ENCODE peak calls at places on chromosomes 2 and 18, in eight cellular contexts. One of them, this sample, is unnamed.

GRCh38 chr2:121220995-121221394 is 64.0 kb downstream of the TFCP2L1 start:
- DNase-seq in T-helper 9 cell: no peak
- DNase-seq in stimulated activated naive CD8-positive, alpha-beta T cell treated with anti-CD3 and anti-CD28 coated beads, Interleukin-15, Interleukin-2, amounts not matched to agents 100 U/mL and 50 U/mL, for 24 hours: no peak
- DNase-seq in GM23248: peak
- DNase-seq in D341Med: no peak
- DNase-seq in uterus: no peak
- DNase-seq in central memory CD4-positive, alpha-beta T cell: no peak
- DNase-seq in left ventricle myocardium superior: no peak
- DNase-seq in this sample: peak

GRCh38 chr2:160288324-160288723 is 88.3 kb upstream of the ITGB6 start:
- DNase-seq in T-helper 9 cell: no peak
- DNase-seq in central memory CD4-positive, alpha-beta T cell: no peak
- DNase-seq in GM23248: peak
- DNase-seq in stimulated activated naive CD8-positive, alpha-beta T cell treated with anti-CD3 and anti-CD28 coated beads, Interleukin-15, Interleukin-2, amounts not matched to agents 100 U/mL and 50 U/mL, for 24 hours: no peak
- DNase-seq in left ventricle myocardium superior: no peak
- DNase-seq in uterus: no peak
- DNase-seq in D341Med: no peak
- DNase-seq in this sample: no peak

GRCh38 chr2:1632006-1632348 is 112.3 kb downstream of the PXDN start:
- DNase-seq in D341Med: no peak
- DNase-seq in uterus: no peak
- DNase-seq in left ventricle myocardium superior: no peak
- DNase-seq in central memory CD4-positive, alpha-beta T cell: no peak
- DNase-seq in T-helper 9 cell: no peak
- DNase-seq in GM23248: no peak
- DNase-seq in stimulated activated naive CD8-positive, alpha-beta T cell treated with anti-CD3 and anti-CD28 coated beads, Interleukin-15, Interleukin-2, amounts not matched to agents 100 U/mL and 50 U/mL, for 24 hours: no peak
- DNase-seq in this sample: peak

GRCh38 chr2:117562654-117563053 is 251.8 kb upstream of the DDX18 start:
- DNase-seq in central memory CD4-positive, alpha-beta T cell: no peak
- DNase-seq in stimulated activated naive CD8-positive, alpha-beta T cell treated with anti-CD3 and anti-CD28 coated beads, Interleukin-15, Interleukin-2, amounts not matched to agents 100 U/mL and 50 U/mL, for 24 hours: no peak
- DNase-seq in GM23248: no peak
- DNase-seq in uterus: no peak
- DNase-seq in T-helper 9 cell: no peak
- DNase-seq in left ventricle myocardium superior: no peak
- DNase-seq in D341Med: no peak
- DNase-seq in this sample: no peak

GRCh38 chr2:223601932-223602676 is at the start of gene SCG2:
- DNase-seq in T-helper 9 cell: no peak
- DNase-seq in left ventricle myocardium superior: peak
- DNase-seq in stimulated activated naive CD8-positive, alpha-beta T cell treated with anti-CD3 and anti-CD28 coated beads, Interleukin-15, Interleukin-2, amounts not matched to agents 100 U/mL and 50 U/mL, for 24 hours: peak
- DNase-seq in central memory CD4-positive, alpha-beta T cell: peak
- DNase-seq in D341Med: peak
- DNase-seq in uterus: peak
- DNase-seq in GM23248: peak
- DNase-seq in this sample: peak

GRCh38 chr18:33751613-33752221 is 173.7 kb downstream of the ASXL3 start:
- DNase-seq in D341Med: no peak
- DNase-seq in uterus: no peak
- DNase-seq in stimulated activated naive CD8-positive, alpha-beta T cell treated with anti-CD3 and anti-CD28 coated beads, Interleukin-15, Interleukin-2, amounts not matched to agents 100 U/mL and 50 U/mL, for 24 hours: no peak
- DNase-seq in GM23248: peak
- DNase-seq in T-helper 9 cell: no peak
- DNase-seq in central memory CD4-positive, alpha-beta T cell: no peak
- DNase-seq in left ventricle myocardium superior: no peak
- DNase-seq in this sample: no peak

GRCh38 chr2:108987111-108987510 is 1.9 kb downstream of the EDAR start:
- DNase-seq in D341Med: no peak
- DNase-seq in GM23248: no peak
- DNase-seq in left ventricle myocardium superior: no peak
- DNase-seq in uterus: no peak
- DNase-seq in stimulated activated naive CD8-positive, alpha-beta T cell treated with anti-CD3 and anti-CD28 coated beads, Interleukin-15, Interleukin-2, amounts not matched to agents 100 U/mL and 50 U/mL, for 24 hours: no peak
- DNase-seq in central memory CD4-positive, alpha-beta T cell: peak
- DNase-seq in T-helper 9 cell: no peak
- DNase-seq in this sample: no peak

GRCh38 chr2:109045505-109045904 is 56.5 kb upstream of the EDAR start:
- DNase-seq in uterus: no peak
- DNase-seq in stimulated activated naive CD8-positive, alpha-beta T cell treated with anti-CD3 and anti-CD28 coated beads, Interleukin-15, Interleukin-2, amounts not matched to agents 100 U/mL and 50 U/mL, for 24 hours: no peak
- DNase-seq in left ventricle myocardium superior: no peak
- DNase-seq in D341Med: no peak
- DNase-seq in GM23248: no peak
- DNase-seq in central memory CD4-positive, alpha-beta T cell: no peak
- DNase-seq in T-helper 9 cell: no peak
- DNase-seq in this sample: no peak

GRCh38 chr2:101779190-101779589 is 81.7 kb downstream of the MAP4K4 start:
- DNase-seq in central memory CD4-positive, alpha-beta T cell: no peak
- DNase-seq in GM23248: no peak
- DNase-seq in T-helper 9 cell: no peak
- DNase-seq in uterus: no peak
- DNase-seq in left ventricle myocardium superior: no peak
- DNase-seq in stimulated activated naive CD8-positive, alpha-beta T cell treated with anti-CD3 and anti-CD28 coated beads, Interleukin-15, Interleukin-2, amounts not matched to agents 100 U/mL and 50 U/mL, for 24 hours: no peak
- DNase-seq in D341Med: no peak
- DNase-seq in this sample: no peak

GRCh38 chr2:84631047-84631446 is 114.7 kb downstream of the DNAH6 start:
- DNase-seq in D341Med: peak
- DNase-seq in GM23248: peak
- DNase-seq in uterus: no peak
- DNase-seq in central memory CD4-positive, alpha-beta T cell: peak
- DNase-seq in stimulated activated naive CD8-positive, alpha-beta T cell treated with anti-CD3 and anti-CD28 coated beads, Interleukin-15, Interleukin-2, amounts not matched to agents 100 U/mL and 50 U/mL, for 24 hours: no peak
- DNase-seq in left ventricle myocardium superior: no peak
- DNase-seq in T-helper 9 cell: no peak
- DNase-seq in this sample: peak

GRCh38 chr2:120622886-120623753 is 112.5 kb upstream of the GLI2 start:
- DNase-seq in GM23248: no peak
- DNase-seq in D341Med: no peak
- DNase-seq in uterus: no peak
- DNase-seq in stimulated activated naive CD8-positive, alpha-beta T cell treated with anti-CD3 and anti-CD28 coated beads, Interleukin-15, Interleukin-2, amounts not matched to agents 100 U/mL and 50 U/mL, for 24 hours: no peak
- DNase-seq in T-helper 9 cell: no peak
- DNase-seq in central memory CD4-positive, alpha-beta T cell: no peak
- DNase-seq in left ventricle myocardium superior: no peak
- DNase-seq in this sample: no peak

GRCh38 chr2:20514596-20515269 is 67.9 kb downstream of the RHOB start:
- DNase-seq in stimulated activated naive CD8-positive, alpha-beta T cell treated with anti-CD3 and anti-CD28 coated beads, Interleukin-15, Interleukin-2, amounts not matched to agents 100 U/mL and 50 U/mL, for 24 hours: no peak
- DNase-seq in left ventricle myocardium superior: no peak
- DNase-seq in D341Med: no peak
- DNase-seq in central memory CD4-positive, alpha-beta T cell: no peak
- DNase-seq in T-helper 9 cell: no peak
- DNase-seq in GM23248: peak
- DNase-seq in uterus: peak
- DNase-seq in this sample: peak

GRCh38 chr18:48841381-48842258 is 109.1 kb downstream of the SMAD7 start:
- DNase-seq in uterus: peak
- DNase-seq in stimulated activated naive CD8-positive, alpha-beta T cell treated with anti-CD3 and anti-CD28 coated beads, Interleukin-15, Interleukin-2, amounts not matched to agents 100 U/mL and 50 U/mL, for 24 hours: no peak
- DNase-seq in T-helper 9 cell: no peak
- DNase-seq in central memory CD4-positive, alpha-beta T cell: no peak
- DNase-seq in GM23248: peak
- DNase-seq in D341Med: no peak
- DNase-seq in left ventricle myocardium superior: peak
- DNase-seq in this sample: peak

GRCh38 chr2:69477627-69478026 is 40.4 kb upstream of the NFU1 start:
- DNase-seq in D341Med: no peak
- DNase-seq in stimulated activated naive CD8-positive, alpha-beta T cell treated with anti-CD3 and anti-CD28 coated beads, Interleukin-15, Interleukin-2, amounts not matched to agents 100 U/mL and 50 U/mL, for 24 hours: no peak
- DNase-seq in GM23248: no peak
- DNase-seq in central memory CD4-positive, alpha-beta T cell: no peak
- DNase-seq in T-helper 9 cell: no peak
- DNase-seq in uterus: no peak
- DNase-seq in left ventricle myocardium superior: no peak
- DNase-seq in this sample: no peak

GRCh38 chr18:5417342-5417741 is 121.8 kb upstream of the ZBTB14 start:
- DNase-seq in uterus: no peak
- DNase-seq in GM23248: peak
- DNase-seq in left ventricle myocardium superior: no peak
- DNase-seq in D341Med: no peak
- DNase-seq in T-helper 9 cell: no peak
- DNase-seq in stimulated activated naive CD8-positive, alpha-beta T cell treated with anti-CD3 and anti-CD28 coated beads, Interleukin-15, Interleukin-2, amounts not matched to agents 100 U/mL and 50 U/mL, for 24 hours: no peak
- DNase-seq in central memory CD4-positive, alpha-beta T cell: no peak
- DNase-seq in this sample: no peak

GRCh38 chr2:115161531-115162453 is 719.4 kb downstream of the DPP10 start:
- DNase-seq in D341Med: peak
- DNase-seq in GM23248: no peak
- DNase-seq in stimulated activated naive CD8-positive, alpha-beta T cell treated with anti-CD3 and anti-CD28 coated beads, Interleukin-15, Interleukin-2, amounts not matched to agents 100 U/mL and 50 U/mL, for 24 hours: no peak
- DNase-seq in left ventricle myocardium superior: no peak
- DNase-seq in T-helper 9 cell: no peak
- DNase-seq in central memory CD4-positive, alpha-beta T cell: no peak
- DNase-seq in uterus: no peak
- DNase-seq in this sample: no peak

GRCh38 chr2:19787134-19787533 is 114.6 kb downstream of the TTC32 start:
- DNase-seq in left ventricle myocardium superior: no peak
- DNase-seq in D341Med: no peak
- DNase-seq in GM23248: no peak
- DNase-seq in central memory CD4-positive, alpha-beta T cell: no peak
- DNase-seq in stimulated activated naive CD8-positive, alpha-beta T cell treated with anti-CD3 and anti-CD28 coated beads, Interleukin-15, Interleukin-2, amounts not matched to agents 100 U/mL and 50 U/mL, for 24 hours: no peak
- DNase-seq in T-helper 9 cell: no peak
- DNase-seq in uterus: no peak
- DNase-seq in this sample: no peak

GRCh38 chr18:57925706-57926105 is 118.3 kb upstream of the NEDD4L start:
- DNase-seq in T-helper 9 cell: no peak
- DNase-seq in D341Med: no peak
- DNase-seq in left ventricle myocardium superior: no peak
- DNase-seq in stimulated activated naive CD8-positive, alpha-beta T cell treated with anti-CD3 and anti-CD28 coated beads, Interleukin-15, Interleukin-2, amounts not matched to agents 100 U/mL and 50 U/mL, for 24 hours: no peak
- DNase-seq in GM23248: peak
- DNase-seq in uterus: no peak
- DNase-seq in central memory CD4-positive, alpha-beta T cell: no peak
- DNase-seq in this sample: peak

GRCh38 chr2:3630631-3631030 is 27.4 kb upstream of the ALLC start:
- DNase-seq in D341Med: no peak
- DNase-seq in GM23248: no peak
- DNase-seq in left ventricle myocardium superior: no peak
- DNase-seq in central memory CD4-positive, alpha-beta T cell: no peak
- DNase-seq in stimulated activated naive CD8-positive, alpha-beta T cell treated with anti-CD3 and anti-CD28 coated beads, Interleukin-15, Interleukin-2, amounts not matched to agents 100 U/mL and 50 U/mL, for 24 hours: no peak
- DNase-seq in uterus: no peak
- DNase-seq in T-helper 9 cell: no peak
- DNase-seq in this sample: no peak

GRCh38 chr2:100877555-100877954 is 57.6 kb downstream of the NPAS2 start:
- DNase-seq in stimulated activated naive CD8-positive, alpha-beta T cell treated with anti-CD3 and anti-CD28 coated beads, Interleukin-15, Interleukin-2, amounts not matched to agents 100 U/mL and 50 U/mL, for 24 hours: no peak
- DNase-seq in uterus: no peak
- DNase-seq in T-helper 9 cell: no peak
- DNase-seq in GM23248: peak
- DNase-seq in D341Med: no peak
- DNase-seq in left ventricle myocardium superior: no peak
- DNase-seq in central memory CD4-positive, alpha-beta T cell: no peak
- DNase-seq in this sample: no peak

GRCh38 chr2:7020468-7020867 is 103.3 kb downstream of the RNF144A start:
- DNase-seq in T-helper 9 cell: no peak
- DNase-seq in central memory CD4-positive, alpha-beta T cell: no peak
- DNase-seq in uterus: no peak
- DNase-seq in stimulated activated naive CD8-positive, alpha-beta T cell treated with anti-CD3 and anti-CD28 coated beads, Interleukin-15, Interleukin-2, amounts not matched to agents 100 U/mL and 50 U/mL, for 24 hours: no peak
- DNase-seq in GM23248: no peak
- DNase-seq in D341Med: no peak
- DNase-seq in left ventricle myocardium superior: no peak
- DNase-seq in this sample: no peak

GRCh38 chr2:241548451-241548835 is 10.1 kb upstream of the BOK start:
- DNase-seq in stimulated activated naive CD8-positive, alpha-beta T cell treated with anti-CD3 and anti-CD28 coated beads, Interleukin-15, Interleukin-2, amounts not matched to agents 100 U/mL and 50 U/mL, for 24 hours: no peak
- DNase-seq in uterus: no peak
- DNase-seq in T-helper 9 cell: no peak
- DNase-seq in D341Med: no peak
- DNase-seq in left ventricle myocardium superior: no peak
- DNase-seq in central memory CD4-positive, alpha-beta T cell: no peak
- DNase-seq in GM23248: no peak
- DNase-seq in this sample: no peak

GRCh38 chr2:67954125-67954748 is 108.6 kb downstream of the C1D start:
- DNase-seq in central memory CD4-positive, alpha-beta T cell: no peak
- DNase-seq in left ventricle myocardium superior: no peak
- DNase-seq in stimulated activated naive CD8-positive, alpha-beta T cell treated with anti-CD3 and anti-CD28 coated beads, Interleukin-15, Interleukin-2, amounts not matched to agents 100 U/mL and 50 U/mL, for 24 hours: no peak
- DNase-seq in D341Med: peak
- DNase-seq in T-helper 9 cell: no peak
- DNase-seq in uterus: no peak
- DNase-seq in GM23248: no peak
- DNase-seq in this sample: no peak

GRCh38 chr2:172437419-172438063 is 10.2 kb downstream of the ITGA6 start:
- DNase-seq in GM23248: no peak
- DNase-seq in uterus: no peak
- DNase-seq in stimulated activated naive CD8-positive, alpha-beta T cell treated with anti-CD3 and anti-CD28 coated beads, Interleukin-15, Interleukin-2, amounts not matched to agents 100 U/mL and 50 U/mL, for 24 hours: peak
- DNase-seq in D341Med: no peak
- DNase-seq in T-helper 9 cell: no peak
- DNase-seq in left ventricle myocardium superior: no peak
- DNase-seq in central memory CD4-positive, alpha-beta T cell: peak
- DNase-seq in this sample: no peak

This sample was measured in PC-9.